ENCODE peak calls at places on chromosomes 2 and 18, in six cellular contexts. One of them, this sample, is unnamed.

GRCh38 chr2:73894475-73894850 is 1.7 kb downstream of the ACTG2 start:
- DNase-seq in choroid plexus epithelial cell: no peak
- DNase-seq in RWPE1: no peak
- DNase-seq in PC-3: no peak
- DNase-seq in HFFc6: no peak
- DNase-seq in astrocyte of the cerebellum: no peak
- DNase-seq in this sample: no peak

GRCh38 chr2:119389615-119390306 is 23.0 kb downstream of the DBI start:
- DNase-seq in choroid plexus epithelial cell: peak
- DNase-seq in RWPE1: no peak
- DNase-seq in PC-3: peak
- DNase-seq in HFFc6: peak
- DNase-seq in astrocyte of the cerebellum: no peak
- DNase-seq in this sample: no peak

GRCh38 chr18:3546106-3546505 is 96.1 kb downstream of the TGIF1 start:
- DNase-seq in choroid plexus epithelial cell: no peak
- DNase-seq in RWPE1: no peak
- DNase-seq in PC-3: no peak
- DNase-seq in HFFc6: no peak
- DNase-seq in astrocyte of the cerebellum: no peak
- DNase-seq in this sample: no peak

GRCh38 chr2:40034198-40034597 is 255.1 kb upstream of the THUMPD2 start:
- DNase-seq in choroid plexus epithelial cell: peak
- DNase-seq in RWPE1: no peak
- DNase-seq in PC-3: no peak
- DNase-seq in HFFc6: peak
- DNase-seq in astrocyte of the cerebellum: no peak
- DNase-seq in this sample: no peak

GRCh38 chr2:147487286-147487979 is 357.4 kb upstream of the ACVR2A start:
- DNase-seq in choroid plexus epithelial cell: no peak
- DNase-seq in RWPE1: no peak
- DNase-seq in PC-3: no peak
- DNase-seq in HFFc6: no peak
- DNase-seq in astrocyte of the cerebellum: no peak
- DNase-seq in this sample: peak

GRCh38 chr2:205534997-205535396 is 147.3 kb upstream of the NRP2 start:
- DNase-seq in choroid plexus epithelial cell: no peak
- DNase-seq in RWPE1: no peak
- DNase-seq in PC-3: no peak
- DNase-seq in HFFc6: no peak
- DNase-seq in astrocyte of the cerebellum: no peak
- DNase-seq in this sample: no peak

GRCh38 chr2:18001671-18002070 is 123.2 kb downstream of the KCNS3 start:
- DNase-seq in choroid plexus epithelial cell: no peak
- DNase-seq in RWPE1: no peak
- DNase-seq in PC-3: no peak
- DNase-seq in HFFc6: no peak
- DNase-seq in astrocyte of the cerebellum: no peak
- DNase-seq in this sample: no peak

GRCh38 chr2:101699939-101700442 is 2.5 kb downstream of the MAP4K4 start:
- DNase-seq in choroid plexus epithelial cell: no peak
- DNase-seq in RWPE1: peak
- DNase-seq in PC-3: peak
- DNase-seq in HFFc6: peak
- DNase-seq in astrocyte of the cerebellum: no peak
- DNase-seq in this sample: no peak

GRCh38 chr2:15160201-15160600 is 400.9 kb downstream of the NBAS start:
- DNase-seq in choroid plexus epithelial cell: no peak
- DNase-seq in RWPE1: no peak
- DNase-seq in PC-3: no peak
- DNase-seq in HFFc6: no peak
- DNase-seq in astrocyte of the cerebellum: no peak
- DNase-seq in this sample: no peak

GRCh38 chr2:179751184-179751809 is 110.1 kb downstream of the ZNF385B start:
- DNase-seq in choroid plexus epithelial cell: peak
- DNase-seq in RWPE1: peak
- DNase-seq in PC-3: peak
- DNase-seq in HFFc6: peak
- DNase-seq in astrocyte of the cerebellum: no peak
- DNase-seq in this sample: no peak

GRCh38 chr2:169718930-169719504 is 14.6 kb upstream of the KLHL23 start:
- DNase-seq in choroid plexus epithelial cell: no peak
- DNase-seq in RWPE1: no peak
- DNase-seq in PC-3: no peak
- DNase-seq in HFFc6: no peak
- DNase-seq in astrocyte of the cerebellum: no peak
- DNase-seq in this sample: no peak

GRCh38 chr2:181573140-181573736 is 83.7 kb downstream of the CERKL start:
- DNase-seq in choroid plexus epithelial cell: peak
- DNase-seq in RWPE1: peak
- DNase-seq in PC-3: peak
- DNase-seq in HFFc6: peak
- DNase-seq in astrocyte of the cerebellum: peak
- DNase-seq in this sample: no peak

GRCh38 chr2:27040282-27040681 is 7.5 kb downstream of the TMEM214 start:
- DNase-seq in choroid plexus epithelial cell: no peak
- DNase-seq in RWPE1: no peak
- DNase-seq in PC-3: no peak
- DNase-seq in HFFc6: no peak
- DNase-seq in astrocyte of the cerebellum: no peak
- DNase-seq in this sample: no peak

GRCh38 chr2:64049633-64050220 is 30.5 kb upstream of the VPS54 start:
- DNase-seq in choroid plexus epithelial cell: peak
- DNase-seq in RWPE1: peak
- DNase-seq in PC-3: peak
- DNase-seq in HFFc6: peak
- DNase-seq in astrocyte of the cerebellum: peak
- DNase-seq in this sample: peak

GRCh38 chr2:127044977-127045654 is 61.8 kb downstream of the BIN1 start:
- DNase-seq in choroid plexus epithelial cell: no peak
- DNase-seq in RWPE1: no peak
- DNase-seq in PC-3: no peak
- DNase-seq in HFFc6: no peak
- DNase-seq in astrocyte of the cerebellum: no peak
- DNase-seq in this sample: no peak

GRCh38 chr2:157439792-157440186 is 4.1 kb downstream of the CYTIP start:
- DNase-seq in choroid plexus epithelial cell: no peak
- DNase-seq in RWPE1: no peak
- DNase-seq in PC-3: no peak
- DNase-seq in HFFc6: no peak
- DNase-seq in astrocyte of the cerebellum: no peak
- DNase-seq in this sample: no peak

GRCh38 chr18:63107171-63107850 is 212.3 kb downstream of the BCL2 start:
- DNase-seq in choroid plexus epithelial cell: peak
- DNase-seq in RWPE1: no peak
- DNase-seq in PC-3: no peak
- DNase-seq in HFFc6: no peak
- DNase-seq in astrocyte of the cerebellum: no peak
- DNase-seq in this sample: no peak

GRCh38 chr2:192059226-192059625 is 135.5 kb downstream of the TMEFF2 start:
- DNase-seq in choroid plexus epithelial cell: no peak
- DNase-seq in RWPE1: no peak
- DNase-seq in PC-3: no peak
- DNase-seq in HFFc6: no peak
- DNase-seq in astrocyte of the cerebellum: no peak
- DNase-seq in this sample: no peak

GRCh38 chr2:112187805-112188596 is 49.8 kb downstream of the FBLN7 start:
- DNase-seq in choroid plexus epithelial cell: peak
- DNase-seq in RWPE1: peak
- DNase-seq in PC-3: peak
- DNase-seq in HFFc6: no peak
- DNase-seq in astrocyte of the cerebellum: no peak
- DNase-seq in this sample: no peak

GRCh38 chr2:158845869-158846268 is 50.8 kb downstream of the DAPL1 start:
- DNase-seq in choroid plexus epithelial cell: peak
- DNase-seq in RWPE1: no peak
- DNase-seq in PC-3: no peak
- DNase-seq in HFFc6: no peak
- DNase-seq in astrocyte of the cerebellum: peak
- DNase-seq in this sample: no peak

GRCh38 chr18:64171576-64171975 is 22.7 kb upstream of the LINC00305 start:
- DNase-seq in choroid plexus epithelial cell: peak
- DNase-seq in RWPE1: no peak
- DNase-seq in PC-3: peak
- DNase-seq in HFFc6: no peak
- DNase-seq in astrocyte of the cerebellum: no peak
- DNase-seq in this sample: no peak

GRCh38 chr18:7565677-7566076 is 1.4 kb upstream of the PTPRM start:
- DNase-seq in choroid plexus epithelial cell: no peak
- DNase-seq in RWPE1: no peak
- DNase-seq in PC-3: peak
- DNase-seq in HFFc6: no peak
- DNase-seq in astrocyte of the cerebellum: no peak
- DNase-seq in this sample: no peak

GRCh38 chr18:7566244-7566586 is 901 bp upstream of the PTPRM start:
- DNase-seq in choroid plexus epithelial cell: no peak
- DNase-seq in RWPE1: no peak
- DNase-seq in PC-3: no peak
- DNase-seq in HFFc6: no peak
- DNase-seq in astrocyte of the cerebellum: no peak
- DNase-seq in this sample: no peak

GRCh38 chr18:7566587-7567486 is at the start of gene PTPRM:
- DNase-seq in choroid plexus epithelial cell: peak
- DNase-seq in RWPE1: peak
- DNase-seq in PC-3: peak
- DNase-seq in HFFc6: peak
- DNase-seq in astrocyte of the cerebellum: peak
- DNase-seq in this sample: peak

GRCh38 chr18:7567487-7568425 is 640 bp downstream of the PTPRM start:
- DNase-seq in choroid plexus epithelial cell: peak
- DNase-seq in RWPE1: peak
- DNase-seq in PC-3: peak
- DNase-seq in HFFc6: peak
- DNase-seq in astrocyte of the cerebellum: no peak
- DNase-seq in this sample: no peak

GRCh38 chr18:7568426-7568825 is 1.3 kb downstream of the PTPRM start:
- DNase-seq in choroid plexus epithelial cell: peak
- DNase-seq in RWPE1: no peak
- DNase-seq in PC-3: peak
- DNase-seq in HFFc6: no peak
- DNase-seq in astrocyte of the cerebellum: no peak
- DNase-seq in this sample: no peak
- TF ChIP-seq CTCF in choroid plexus epithelial cell: no peak
- TF ChIP-seq CTCF in RWPE1: peak
- TF ChIP-seq CTCF in PC-3: peak
- TF ChIP-seq CTCF in HFFc6: peak
- TF ChIP-seq CTCF in astrocyte of the cerebellum: peak
- TF ChIP-seq CTCF in this sample: no peak

GRCh38 chr2:68765739-68766377 is 31.2 kb downstream of the ARHGAP25 start:
- DNase-seq in choroid plexus epithelial cell: peak
- DNase-seq in RWPE1: no peak
- DNase-seq in PC-3: no peak
- DNase-seq in HFFc6: no peak
- DNase-seq in astrocyte of the cerebellum: no peak
- DNase-seq in this sample: no peak
- TF ChIP-seq CTCF in choroid plexus epithelial cell: no peak
- TF ChIP-seq CTCF in RWPE1: no peak
- TF ChIP-seq CTCF in PC-3: no peak
- TF ChIP-seq CTCF in HFFc6: no peak
- TF ChIP-seq CTCF in astrocyte of the cerebellum: no peak
- TF ChIP-seq CTCF in this sample: no peak

GRCh38 chr2:106562826-106563594 is 75.8 kb downstream of the CD8B2 start:
- DNase-seq in choroid plexus epithelial cell: peak
- DNase-seq in RWPE1: no peak
- DNase-seq in PC-3: no peak
- DNase-seq in HFFc6: no peak
- DNase-seq in astrocyte of the cerebellum: no peak
- DNase-seq in this sample: no peak
- TF ChIP-seq CTCF in choroid plexus epithelial cell: peak
- TF ChIP-seq CTCF in RWPE1: no peak
- TF ChIP-seq CTCF in PC-3: peak
- TF ChIP-seq CTCF in HFFc6: no peak
- TF ChIP-seq CTCF in astrocyte of the cerebellum: no peak
- TF ChIP-seq CTCF in this sample: no peak

DNA sequence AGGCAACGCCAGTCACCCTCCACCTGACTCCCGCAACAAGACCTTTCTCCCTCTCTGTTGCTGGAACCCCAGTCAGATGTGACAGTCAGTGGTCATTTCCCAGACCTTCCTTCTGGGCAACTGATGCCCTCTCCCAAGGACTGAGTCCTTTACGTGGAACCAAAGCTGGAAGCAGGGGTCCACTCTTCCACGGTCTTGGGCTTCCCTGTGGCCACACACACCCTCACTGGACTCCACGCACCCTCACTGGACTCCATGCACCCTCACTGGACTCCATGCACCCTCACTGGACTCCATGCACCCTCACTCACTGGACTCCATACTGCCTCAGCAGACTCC is 7.1 kb downstream of the PTMA start:
- DNase-seq in choroid plexus epithelial cell: no peak
- DNase-seq in RWPE1: no peak
- DNase-seq in PC-3: no peak
- DNase-seq in HFFc6: no peak
- DNase-seq in astrocyte of the cerebellum: no peak
- DNase-seq in this sample: no peak
- TF ChIP-seq CTCF in choroid plexus epithelial cell: no peak
- TF ChIP-seq CTCF in RWPE1: peak
- TF ChIP-seq CTCF in PC-3: peak
- TF ChIP-seq CTCF in HFFc6: peak
- TF ChIP-seq CTCF in astrocyte of the cerebellum: no peak
- TF ChIP-seq CTCF in this sample: no peak

GRCh38 chr2:154092571-154092970 is 220.8 kb downstream of the GALNT13 start:
- DNase-seq in choroid plexus epithelial cell: no peak
- DNase-seq in RWPE1: no peak
- DNase-seq in PC-3: no peak
- DNase-seq in HFFc6: no peak
- DNase-seq in astrocyte of the cerebellum: no peak
- DNase-seq in this sample: no peak

GRCh38 chr2:154097823-154098398 is 226.2 kb downstream of the GALNT13 start:
- DNase-seq in choroid plexus epithelial cell: no peak
- DNase-seq in RWPE1: peak
- DNase-seq in PC-3: no peak
- DNase-seq in HFFc6: no peak
- DNase-seq in astrocyte of the cerebellum: no peak
- DNase-seq in this sample: no peak

GRCh38 chr2:154093856-154094255 is 222.1 kb downstream of the GALNT13 start:
- DNase-seq in choroid plexus epithelial cell: no peak
- DNase-seq in RWPE1: no peak
- DNase-seq in PC-3: no peak
- DNase-seq in HFFc6: no peak
- DNase-seq in astrocyte of the cerebellum: no peak
- DNase-seq in this sample: no peak
- TF ChIP-seq CTCF in choroid plexus epithelial cell: no peak
- TF ChIP-seq CTCF in RWPE1: no peak
- TF ChIP-seq CTCF in PC-3: no peak
- TF ChIP-seq CTCF in HFFc6: no peak
- TF ChIP-seq CTCF in astrocyte of the cerebellum: no peak
- TF ChIP-seq CTCF in this sample: no peak

GRCh38 chr2:37637122-37637875 is 34.1 kb downstream of the CDC42EP3 start:
- DNase-seq in choroid plexus epithelial cell: no peak
- DNase-seq in RWPE1: no peak
- DNase-seq in PC-3: no peak
- DNase-seq in HFFc6: no peak
- DNase-seq in astrocyte of the cerebellum: no peak
- DNase-seq in this sample: no peak
- TF ChIP-seq CTCF in choroid plexus epithelial cell: peak
- TF ChIP-seq CTCF in RWPE1: no peak
- TF ChIP-seq CTCF in PC-3: peak
- TF ChIP-seq CTCF in HFFc6: peak
- TF ChIP-seq CTCF in astrocyte of the cerebellum: no peak
- TF ChIP-seq CTCF in this sample: no peak